ENCODE peak calls at places on chromosomes 5 and 9, in eight cellular contexts. F, N, M, B, L, Z, G and I are unnamed samples.

GRCh38 chr5:178241259-178241658 is 8.7 kb upstream of the PHYKPL start:
- DNase-seq in L (no peak), F (peak; percentile 77), N (no peak), G (no peak), M (no peak), B (no peak), Z (no peak), I (no peak)

GRCh38 chr5:142531977-142532376 is 153.9 kb downstream of the FGF1 start:
- DNase-seq in G (no peak), M (no peak), Z (no peak), N (no peak), L (no peak), F (no peak), B (no peak), I (no peak)

GRCh38 chr9:32968101-32969011 is 33.1 kb downstream of the APTX start:
- DNase-seq in M (peak; percentile 23), G (peak; percentile 86), B (peak; percentile 66), Z (peak; percentile 36), F (peak; percentile 72), L (peak; percentile 22), N (peak; percentile 57), I (peak; percentile 44)

GRCh38 chr9:121246821-121247511 is 21.0 kb upstream of the GSN start:
- DNase-seq in Z (no peak), B (no peak), L (no peak), N (no peak), M (peak; percentile 16), G (peak; percentile 79), F (peak; percentile 76), I (no peak)

GRCh38 chr5:53425598-53426516 is 54.6 kb upstream of the FST start:
- DNase-seq in L (peak; percentile 61), N (no peak), M (no peak), G (no peak), F (no peak), Z (peak; percentile 93), B (peak; percentile 47), I (peak; percentile 57)

GRCh38 chr5:63931841-63932240 is 30.4 kb downstream of the HTR1A start:
- DNase-seq in L (no peak), F (no peak), G (no peak), Z (no peak), B (no peak), N (no peak), M (no peak), I (no peak)

GRCh38 chr9:89975586-89975985 is 370.8 kb downstream of the GADD45G start:
- DNase-seq in N (no peak), M (no peak), L (no peak), G (no peak), F (no peak), B (no peak), Z (no peak), I (no peak)

GRCh38 chr9:124045076-124045829 is 33.7 kb downstream of the LHX2 start:
- DNase-seq in L (no peak), N (peak; percentile 86), G (peak; percentile 74), Z (no peak), B (no peak), M (no peak), F (peak; percentile 90), I (peak; percentile 88)

GRCh38 chr5:76363385-76364261 is 39.5 kb upstream of the IQGAP2 start:
- DNase-seq in G (no peak), M (no peak), B (no peak), Z (no peak), F (no peak), L (no peak), N (no peak), I (no peak)

GRCh38 chr9:124478014-124478753 is 27.9 kb downstream of the ADGRD2 start:
- DNase-seq in L (no peak), G (peak; percentile 22), M (no peak), Z (peak; percentile 56), N (no peak), F (no peak), B (no peak), I (no peak)

GRCh38 chr9:4519604-4520003 is 29.3 kb downstream of the SLC1A1 start:
- DNase-seq in Z (no peak), M (no peak), L (no peak), B (no peak), N (no peak), G (no peak), F (peak; percentile 42), I (no peak)

GRCh38 chr5:148005788-148006520 is 57.8 kb upstream of the SPINK5 start:
- DNase-seq in N (no peak), M (no peak), B (no peak), L (peak; percentile 36), G (no peak), F (no peak), Z (peak; percentile 84), I (peak; percentile 27)

GRCh38 chr9:92947268-92948031 is at the start of gene FGD3:
- DNase-seq in L (no peak), M (no peak), G (peak; percentile 29), B (no peak), Z (no peak), F (peak; percentile 92), N (no peak), I (peak; percentile 86)

GRCh38 chr5:69528609-69529008 is 31.4 kb upstream of the GTF2H2C start:
- DNase-seq in G (no peak), B (no peak), N (no peak), F (no peak), L (no peak), Z (no peak), M (no peak), I (no peak)

GRCh38 chr9:137453643-137454081 is 5.5 kb downstream of the NSMF start:
- DNase-seq in G (peak; percentile 65), Z (peak; percentile 96), F (peak; percentile 97), L (peak; percentile 75), M (peak; percentile 64), B (peak; percentile 43), N (peak; percentile 78), I (peak; percentile 99)

GRCh38 chr5:107331882-107332281 is 338.9 kb downstream of the EFNA5 start:
- DNase-seq in G (peak; percentile 22), N (no peak), M (no peak), F (no peak), L (no peak), B (no peak), Z (no peak), I (no peak)

GRCh38 chr9:2802494-2802921 is 41.4 kb downstream of the PUM3 start:
- DNase-seq in L (no peak), G (peak; percentile 72), F (peak; percentile 72), M (no peak), N (no peak), B (no peak), Z (no peak), I (no peak)

GRCh38 chr9:34124923-34125322 is 1.6 kb downstream of the DCAF12 start:
- DNase-seq in B (no peak), G (no peak), M (no peak), L (no peak), N (no peak), F (peak; percentile 29), Z (no peak), I (no peak)

GRCh38 chr9:34123682-34124081 is 2.8 kb downstream of the DCAF12 start:
- DNase-seq in N (no peak), M (peak; percentile 28), B (peak; percentile 45), Z (no peak), L (no peak), G (no peak), F (no peak), I (no peak)

GRCh38 chr9:34125681-34126206 is 754 bp downstream of the DCAF12 start:
- DNase-seq in M (no peak), L (no peak), N (no peak), B (peak; percentile 7), F (peak; percentile 77), G (peak; percentile 65), Z (peak; percentile 60), I (peak; percentile 75)

GRCh38 chr9:34121996-34122395 is 4.5 kb downstream of the DCAF12 start:
- DNase-seq in L (no peak), Z (no peak), G (no peak), M (no peak), F (no peak), B (no peak), N (no peak), I (no peak)

DNA sequence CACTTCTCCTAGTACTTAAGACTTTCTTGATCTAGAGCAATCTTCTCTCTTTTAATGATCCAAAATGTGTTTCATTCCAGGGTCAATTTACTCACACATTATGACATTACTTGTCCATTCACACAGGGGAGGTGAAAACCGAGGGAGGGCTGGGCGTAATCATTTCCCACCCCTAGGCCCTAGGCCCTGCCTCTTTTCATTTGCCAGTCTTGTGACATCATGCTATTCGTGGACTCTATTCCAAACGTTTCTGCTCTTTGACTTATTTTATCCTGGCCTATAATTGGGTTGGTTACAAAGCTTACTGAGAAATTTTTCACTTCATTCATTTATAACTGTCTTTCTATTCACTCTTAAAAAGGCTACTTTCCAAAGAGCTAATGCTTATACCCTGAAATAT is 2.4 kb downstream of the DCAF12 start:
- DNase-seq in F (peak; percentile 58), B (no peak), M (no peak), Z (no peak), L (no peak), N (no peak), G (no peak), I (no peak)
- H3K4me3 ChIP-seq in F (no peak overlapping the region), B (peak overlapping the region; percentile 86), M (no peak overlapping the region), Z (no peak overlapping the region), L (no peak overlapping the region), N (no peak overlapping the region), G (peak overlapping the region; percentile 100), I (no peak overlapping the region)

GRCh38 chr5:59845733-59846132 is 47.8 kb downstream of the PDE4D start:
- DNase-seq in M (no peak), G (peak; percentile 41), B (no peak), L (no peak), N (no peak), F (no peak), Z (no peak), I (no peak)
- H3K27me3 ChIP-seq in M (no peaks in the 10 kb centered on the region), G (peaks cover 7% of the 10 kb centered on the region), B (no peaks in the 10 kb centered on the region), L (no peaks in the 10 kb centered on the region), N (no peaks in the 10 kb centered on the region), F (no peaks in the 10 kb centered on the region), Z (no peaks in the 10 kb centered on the region), I (no peaks in the 10 kb centered on the region)

GRCh38 chr9:36664806-36665205 is 92.1 kb downstream of the MELK start:
- DNase-seq in G (no peak), L (no peak), N (no peak), M (no peak), B (no peak), Z (no peak), F (no peak), I (no peak)
- H3K36me3 ChIP-seq in G (no peaks in the 10 kb centered on the region), L (peaks cover 63% of the 10 kb centered on the region), N (no peaks in the 10 kb centered on the region), M (no peaks in the 10 kb centered on the region), B (no peaks in the 10 kb centered on the region), Z (peaks cover 5% of the 10 kb centered on the region), F (peaks cover 13% of the 10 kb centered on the region), I (peaks cover 3% of the 10 kb centered on the region)

GRCh38 chr9:110782701-110783100 is 114.1 kb downstream of the MUSK start:
- DNase-seq in F (no peak), Z (no peak), L (no peak), M (no peak), G (no peak), N (no peak), B (no peak), I (no peak)

GRCh38 chr9:110776207-110776606 is 107.6 kb downstream of the MUSK start:
- DNase-seq in Z (no peak), L (no peak), N (no peak), F (no peak), M (no peak), B (no peak), G (peak; percentile 58), I (no peak)

GRCh38 chr9:110775724-110776123 is 107.1 kb downstream of the MUSK start:
- DNase-seq in B (no peak), F (no peak), M (no peak), G (no peak), L (no peak), Z (no peak), N (no peak), I (no peak)

GRCh38 chr9:110777201-110777842 is 108.7 kb downstream of the MUSK start:
- DNase-seq in N (no peak), B (no peak), G (peak; percentile 37), M (no peak), Z (no peak), L (no peak), F (no peak), I (no peak)

GRCh38 chr9:110777843-110778215 is 109.2 kb downstream of the MUSK start:
- DNase-seq in M (no peak), G (no peak), Z (no peak), N (no peak), B (no peak), F (no peak), L (no peak), I (no peak)
- H3K4me3 ChIP-seq in M (no peak overlapping the region), G (peak overlapping the region; percentile 50), Z (no peak overlapping the region), N (no peak overlapping the region), B (no peak overlapping the region), F (no peak overlapping the region), L (no peak overlapping the region), I (no peak overlapping the region)